ENCODE peak calls at places on chromosomes 16 and 17, in six cellular contexts. Q is T follicular helper cell; I is activated T-helper 9 cell treated with anti-CD3 and anti-CD28 coated beads, Interleukin-2, amount 50 U/mL, for 16 hours; O is activated CD4-positive, alpha-beta T cell treated with anti-CD3 and anti-CD28 coated beads, Interleukin-2, amount 50 U/mL, for 1 hour; J is stromal cell of bone marrow; E is CD8-positive, alpha-beta T cell. W is an unnamed sample.

GRCh38 chr17:2024572-2025219 is 438 bp downstream of the RTN4RL1 start:
- DNase-seq in O (no peak), E (no peak), J (no peak), Q (no peak), I (no peak), W (no peak)

GRCh38 chr17:17343896-17344506 is 40.8 kb downstream of the NT5M start:
- DNase-seq in Q (no peak), E (no peak), I (no peak), J (no peak), O (no peak), W (no peak)

GRCh38 chr16:69833357-69833781 is 71.2 kb downstream of the WWP2 start:
- DNase-seq in E (no peak), I (no peak), O (no peak), J (no peak), Q (no peak), W (no peak)

GRCh38 chr16:29877266-29877961 is 14.4 kb upstream of the CDIPT start:
- DNase-seq in E (no peak), J (no peak), I (peak), Q (peak), O (peak), W (no peak)

GRCh38 chr17:41101586-41102259 is at the start of gene KRTAP4-16:
- DNase-seq in I (no peak), J (no peak), E (no peak), O (no peak), Q (no peak), W (no peak)

GRCh38 chr17:7177210-7177953 is 1.8 kb downstream of the ASGR1 start:
- DNase-seq in J (no peak), I (peak), Q (peak), O (peak), E (peak), W (no peak)

GRCh38 chr17:71237903-71238538 is 882.8 kb upstream of the SOX9 start:
- DNase-seq in I (no peak), Q (no peak), O (no peak), E (no peak), J (peak), W (peak)

GRCh38 chr17:20273741-20274500 is 193.4 kb downstream of the LGALS9B start:
- DNase-seq in J (no peak), E (no peak), I (no peak), O (no peak), Q (no peak), W (no peak)